ENCODE peak calls at places on chromosomes 16 and 17, in nine cellular contexts. C is CD8-positive, alpha-beta memory T cell; P is fibroblast of mammary gland; S is HepG2; X is lower leg skin; L is tibial nerve; J is foreskin fibroblast; F is cardiac muscle cell; B is brain microvascular endothelial cell. R is an unnamed sample.

GRCh38 chr17:42518755-42519545 is 17.1 kb upstream of the NAGLU start:
- DNase-seq in B (peak), S (peak), J (no peak), C (no peak), L (peak), P (no peak), X (no peak), F (no peak), R (no peak)

GRCh38 chr17:42342242-42343008 is 45.8 kb downstream of the STAT3 start:
- DNase-seq in L (no peak), X (no peak), B (peak), F (no peak), P (peak), J (peak), S (no peak), C (no peak), R (no peak)

GRCh38 chr17:17669081-17669850 is 12.0 kb upstream of the RAI1 start:
- DNase-seq in L (no peak), X (no peak), B (no peak), P (peak), J (no peak), C (no peak), F (no peak), S (no peak), R (no peak)

GRCh38 chr17:28406478-28406824 is 439 bp upstream of the SLC46A1 start:
- DNase-seq in F (no peak), P (peak), J (no peak), X (no peak), L (no peak), B (no peak), S (no peak), C (no peak), R (no peak)

GRCh38 chr17:82320956-82321927 is 3.8 kb upstream of the CD7 start:
- DNase-seq in L (no peak), B (no peak), F (peak), X (no peak), J (no peak), P (no peak), S (no peak), C (peak), R (no peak)

GRCh38 chr17:2101448-2102257 is 46.8 kb downstream of the HIC1 start:
- DNase-seq in F (no peak), P (no peak), X (no peak), J (no peak), S (no peak), B (no peak), L (no peak), C (peak), R (no peak)

GRCh38 chr16:28975158-28975603 is 603 bp downstream of the SPNS1 start:
- DNase-seq in J (no peak), C (no peak), L (no peak), X (no peak), B (no peak), S (no peak), P (no peak), F (no peak), R (no peak)

GRCh38 chr17:77253611-77254051 is 112.9 kb downstream of the SEC14L1 start:
- DNase-seq in F (no peak), S (no peak), X (no peak), C (no peak), B (no peak), L (no peak), P (peak), J (no peak), R (no peak)

GRCh38 chr16:22161999-22162657 is at the start of gene SDR42E2:
- DNase-seq in P (no peak), S (no peak), C (peak), F (peak), X (no peak), J (no peak), B (no peak), L (no peak), R (no peak)

GRCh38 chr17:81517339-81518112 is 4.9 kb upstream of the ACTG1 start:
- DNase-seq in L (no peak), S (no peak), B (no peak), X (no peak), F (peak), P (no peak), C (no peak), J (no peak), R (peak)

GRCh38 chr17:81566461-81567126 is 14.4 kb upstream of the FAAP100 start:
- DNase-seq in B (peak), S (no peak), L (peak), C (no peak), P (peak), X (no peak), J (peak), F (no peak), R (no peak)

GRCh38 chr17:17170346-17170976 is 35.7 kb downstream of the PLD6 start:
- DNase-seq in B (no peak), J (no peak), S (no peak), L (no peak), P (no peak), C (no peak), X (no peak), F (peak), R (no peak)

GRCh38 chr16:8921626-8921984 is 39.5 kb downstream of the LITAFD start:
- DNase-seq in F (no peak), S (no peak), L (no peak), X (peak), P (no peak), J (no peak), C (no peak), B (no peak), R (no peak)

GRCh38 chr17:9900744-9901143 is 4.3 kb downstream of the RCVRN start:
- DNase-seq in C (no peak), P (peak), F (no peak), B (no peak), L (peak), S (no peak), X (no peak), J (peak), R (no peak)

GRCh38 chr16:11672206-11673090 is 4.2 kb downstream of the SNN start:
- DNase-seq in P (no peak), J (no peak), C (peak), X (no peak), S (no peak), B (no peak), F (no peak), L (no peak), R (no peak)

GRCh38 chr16:11669380-11670146 is 1.3 kb downstream of the SNN start:
- DNase-seq in L (peak), P (peak), B (no peak), S (no peak), X (peak), J (peak), F (no peak), C (no peak), R (no peak)

GRCh38 chr16:11671676-11672075 is 3.4 kb downstream of the SNN start:
- DNase-seq in C (no peak), J (no peak), X (no peak), L (no peak), P (no peak), B (no peak), S (no peak), F (no peak), R (no peak)

GRCh38 chr16:11670171-11671131 is 2.2 kb downstream of the SNN start:
- DNase-seq in B (no peak), S (no peak), F (no peak), C (peak), L (no peak), P (no peak), J (no peak), X (no peak), R (no peak)

DNA sequence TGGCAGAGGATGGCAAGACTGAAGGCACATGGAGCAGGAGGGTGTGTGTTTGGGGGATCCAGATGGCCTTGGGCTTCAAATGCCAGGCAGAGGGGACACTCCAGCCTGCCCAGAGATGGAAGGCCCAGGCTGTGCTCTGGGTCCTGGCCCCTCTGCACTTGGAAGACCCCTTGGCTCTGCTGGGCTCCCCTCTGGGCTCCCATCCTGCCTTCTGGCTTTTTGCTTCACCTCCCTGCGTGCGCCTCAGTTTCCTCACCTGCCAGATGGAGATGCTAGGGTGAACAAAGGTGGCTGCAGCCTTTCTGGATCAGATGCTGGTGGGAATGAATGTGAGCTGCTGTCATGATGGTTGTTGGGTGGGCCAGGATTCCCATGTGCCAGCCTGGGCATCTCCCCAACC is 3.0 kb downstream of the SNN start:
- DNase-seq in B (no peak), L (no peak), X (no peak), C (no peak), P (no peak), F (no peak), J (no peak), S (no peak), R (no peak)
- H3K4me3 ChIP-seq in B (no peak), L (no peak), X (no peak), C (no peak), P (no peak), F (no peak), J (no peak), S (no peak), R (peak)

DNA sequence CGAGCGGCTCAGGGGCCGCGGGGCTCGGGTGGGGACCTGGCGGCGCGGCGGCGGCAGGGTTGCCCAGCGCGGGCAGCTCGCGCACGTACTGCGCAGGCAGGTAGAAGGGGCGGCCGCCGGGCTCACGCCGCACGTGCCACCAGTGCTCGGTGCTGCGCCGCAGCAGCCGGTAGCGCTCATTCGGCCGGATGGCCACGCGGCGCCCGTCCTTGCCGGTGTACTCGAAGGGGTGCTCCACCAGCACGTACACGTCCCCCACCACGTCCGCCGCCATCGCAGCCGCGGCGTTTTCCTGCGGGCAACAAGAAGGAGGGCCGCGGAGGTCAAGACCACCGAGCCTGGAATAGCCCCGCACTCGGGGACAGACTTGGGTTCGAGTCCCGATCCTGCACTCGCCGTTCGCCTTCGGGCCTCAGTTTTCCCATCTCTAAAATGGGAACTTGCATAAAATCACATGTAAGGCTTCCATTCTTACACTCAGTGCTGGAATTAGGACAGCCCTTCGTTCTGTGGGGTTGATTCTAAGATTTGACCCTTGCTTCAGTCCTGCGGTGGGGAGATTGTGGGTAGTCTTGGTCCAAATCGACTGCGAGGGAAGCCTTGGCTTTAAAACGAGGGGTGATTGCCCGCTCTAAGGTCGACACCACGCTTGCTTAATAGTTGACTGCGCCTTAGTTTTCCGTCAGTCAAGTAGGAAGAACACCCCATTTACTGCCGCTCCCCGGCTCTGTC is 2.5 kb downstream of the ARHGAP27 start:
- DNase-seq in X (no peak), P (no peak), S (no peak), B (no peak), L (no peak), C (no peak), F (no peak), J (no peak), R (no peak)
- H3K4me3 ChIP-seq in X (no peak), P (no peak), S (peak), B (peak), L (peak), C (no peak), F (no peak), J (peak), R (peak)

DNA sequence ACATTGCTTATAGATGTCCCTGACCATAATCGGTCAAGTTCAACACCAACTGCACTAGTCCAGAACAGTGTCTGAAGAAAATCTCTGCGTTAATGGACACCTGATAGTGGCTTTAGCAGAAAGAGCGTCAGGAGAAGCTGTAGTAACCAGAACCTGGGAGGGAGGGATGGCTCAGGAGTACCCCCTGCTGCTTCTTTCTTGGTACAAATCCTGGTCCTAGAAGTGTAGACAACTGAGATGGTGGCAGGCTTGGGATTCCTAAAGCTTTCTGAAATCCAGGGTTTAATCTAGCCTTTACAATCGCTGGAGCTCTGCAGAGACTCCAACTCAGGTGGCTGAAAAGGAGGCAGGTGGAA is 5.4 kb downstream of the MAP3K14 start:
- DNase-seq in B (no peak), X (no peak), P (no peak), C (no peak), F (no peak), S (no peak), J (no peak), L (no peak), R (no peak)
- H3K4me3 ChIP-seq in B (no peak), X (no peak), P (no peak), C (peak), F (no peak), S (peak), J (no peak), L (no peak), R (peak)

GRCh38 chr17:187130-187529 is 5.7 kb upstream of the DOC2B start:
- DNase-seq in J (no peak), F (no peak), L (no peak), S (no peak), X (no peak), C (no peak), B (no peak), P (no peak), R (no peak)
- H3K4me3 ChIP-seq in J (no peak), F (no peak), L (no peak), S (no peak), X (no peak), C (no peak), B (no peak), P (no peak), R (no peak)

GRCh38 chr16:18789515-18789849 is 652 bp downstream of the RPS15A start:
- DNase-seq in B (no peak), P (no peak), X (no peak), S (no peak), C (no peak), L (no peak), J (no peak), F (no peak), R (no peak)
- H3K4me3 ChIP-seq in B (peak), P (peak), X (peak), S (peak), C (peak), L (peak), J (peak), F (peak), R (peak)

DNA sequence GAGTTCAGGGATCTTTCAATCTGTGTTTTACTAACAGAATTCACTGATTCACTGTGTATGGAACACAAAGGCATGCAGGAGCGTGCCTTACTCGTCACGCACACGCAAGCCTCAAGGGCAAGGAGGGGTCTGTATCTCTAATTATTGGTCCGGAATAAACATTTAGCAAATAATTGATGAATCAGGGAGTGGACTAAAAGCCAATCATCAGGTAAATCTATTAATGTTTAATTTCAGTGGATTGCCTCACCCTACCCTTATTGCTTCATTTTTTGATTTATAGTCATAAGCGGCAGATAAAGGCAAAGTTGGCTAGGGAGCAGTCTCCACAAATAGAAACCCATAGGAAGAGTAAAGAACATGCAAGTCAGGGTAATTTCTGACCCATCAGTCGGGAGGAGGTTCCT is 7.4 kb upstream of the HSD17B2 start:
- DNase-seq in S (no peak), P (no peak), X (no peak), B (no peak), C (no peak), F (no peak), J (no peak), L (no peak), R (no peak)
- H3K4me3 ChIP-seq in S (no peak), P (no peak), X (no peak), B (no peak), C (no peak), F (no peak), J (no peak), L (no peak), R (no peak)

DNA sequence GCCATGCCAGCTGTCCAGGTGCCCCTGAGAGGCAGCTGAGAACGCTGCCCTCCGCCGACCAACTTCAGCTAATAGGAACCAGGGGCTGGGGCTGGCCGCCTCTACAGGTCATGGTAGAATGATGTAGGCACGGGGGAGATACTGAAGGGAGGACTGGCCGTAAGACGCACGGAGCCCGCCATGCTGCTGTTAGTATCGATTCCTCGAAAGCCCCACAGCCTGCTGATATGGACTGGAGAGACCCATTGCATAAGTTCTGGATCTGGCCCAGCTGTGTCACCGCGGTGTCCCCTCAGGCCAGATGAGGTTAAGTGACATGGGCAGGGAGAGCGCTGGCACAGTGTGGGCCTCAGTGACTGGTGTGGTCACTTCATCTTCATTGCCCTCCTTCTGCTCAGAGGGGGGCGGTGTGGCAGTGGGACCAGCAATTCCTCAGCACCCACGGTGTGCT is 75.6 kb downstream of the AMFR start:
- DNase-seq in L (no peak), C (no peak), J (no peak), F (no peak), S (no peak), X (no peak), B (no peak), P (no peak), R (no peak)
- H3K4me3 ChIP-seq in L (no peak), C (no peak), J (no peak), F (no peak), S (no peak), X (no peak), B (no peak), P (no peak), R (no peak)